ENCODE peak calls at places on chromosome 14, in nine cellular contexts. B, Y, E, T, O, U, G, H and R are unnamed samples.

GRCh38 chr14:101972126-101972785 is 7.9 kb downstream of the DYNC1H1 start:
- DNase-seq in B (peak; percentile 98), Y (peak; percentile 99), E (peak; percentile 100), T (no peak), O (no peak), U (peak; percentile 97), G (no peak), H (peak; percentile 96), R (no peak)

GRCh38 chr14:57760891-57761290 is 105.0 kb downstream of the SLC35F4 start:
- DNase-seq in B (no peak), Y (no peak), E (no peak), T (no peak), O (no peak), U (no peak), G (peak; percentile 25), H (no peak), R (no peak)

GRCh38 chr14:20332386-20332945 is 613 bp downstream of the CCNB1IP1 start:
- DNase-seq in B (peak; percentile 30), Y (no peak), E (peak; percentile 24), T (no peak), O (no peak), U (peak; percentile 4), G (no peak), H (peak; percentile 31), R (no peak)

GRCh38 chr14:100239200-100239839 is 376 bp downstream of the YY1 start:
- DNase-seq in B (no peak), Y (no peak), E (no peak), T (no peak), O (no peak), U (no peak), G (no peak), H (no peak), R (no peak)

GRCh38 chr14:77580964-77581505 is 35.4 kb downstream of the SPTLC2 start:
- DNase-seq in B (peak; percentile 34), Y (peak; percentile 64), E (peak; percentile 81), T (peak; percentile 22), O (no peak), U (peak; percentile 62), G (no peak), H (peak; percentile 71), R (no peak)

GRCh38 chr14:70398706-70399431 is 18.0 kb downstream of the SYNJ2BP start:
- DNase-seq in B (no peak), Y (no peak), E (no peak), T (no peak), O (no peak), U (no peak), G (no peak), H (no peak), R (no peak)

GRCh38 chr14:68977741-68978549 is 1.2 kb downstream of the ACTN1 start:
- DNase-seq in B (peak; percentile 90), Y (peak; percentile 84), E (peak; percentile 87), T (peak; percentile 44), O (no peak), U (peak; percentile 96), G (peak; percentile 43), H (peak; percentile 96), R (no peak)

GRCh38 chr14:99264691-99265090 is 7.3 kb downstream of the BCL11B start:
- DNase-seq in B (no peak), Y (no peak), E (no peak), T (no peak), O (no peak), U (no peak), G (no peak), H (no peak), R (no peak)

GRCh38 chr14:92973798-92974372 is 50.9 kb downstream of the CHGA start:
- DNase-seq in B (no peak), Y (no peak), E (no peak), T (no peak), O (no peak), U (peak; percentile 18), G (no peak), H (peak; percentile 36), R (no peak)

GRCh38 chr14:73757381-73757780 is 43.2 kb upstream of the PNMA1 start:
- DNase-seq in B (no peak), Y (no peak), E (no peak), T (no peak), O (no peak), U (no peak), G (no peak), H (no peak), R (no peak)

GRCh38 chr14:99729991-99730875 is 46.1 kb downstream of the CYP46A1 start:
- DNase-seq in B (peak; percentile 59), Y (no peak), E (no peak), T (peak; percentile 58), O (no peak), U (no peak), G (peak; percentile 83), H (peak; percentile 29), R (no peak)

GRCh38 chr14:35347323-35348043 is 55.3 kb downstream of the PSMA6 start:
- DNase-seq in B (no peak), Y (no peak), E (no peak), T (peak; percentile 69), O (no peak), U (no peak), G (no peak), H (no peak), R (no peak)

GRCh38 chr14:101758913-101759593 is 2.5 kb upstream of the PPP2R5C start:
- DNase-seq in B (no peak), Y (no peak), E (no peak), T (no peak), O (no peak), U (no peak), G (no peak), H (no peak), R (no peak)

GRCh38 chr14:30921305-30921704 is 46.9 kb downstream of the COCH start:
- DNase-seq in B (no peak), Y (peak; percentile 3), E (peak; percentile 71), T (no peak), O (no peak), U (no peak), G (no peak), H (no peak), R (no peak)

GRCh38 chr14:61527325-61528100 is 167.8 kb upstream of the HIF1A start:
- DNase-seq in B (peak; percentile 87), Y (peak; percentile 70), E (peak; percentile 95), T (no peak), O (no peak), U (peak; percentile 80), G (no peak), H (peak; percentile 92), R (no peak)

GRCh38 chr14:73887704-73888459 is 1.2 kb downstream of the ZNF410 start:
- DNase-seq in B (peak; percentile 20), Y (no peak), E (no peak), T (no peak), O (no peak), U (no peak), G (no peak), H (no peak), R (no peak)

GRCh38 chr14:100988011-100988410 is 84.5 kb upstream of the RTL1 start:
- DNase-seq in B (peak; percentile 80), Y (no peak), E (peak; percentile 60), T (no peak), O (no peak), U (peak; percentile 3), G (no peak), H (peak; percentile 19), R (no peak)

GRCh38 chr14:67167420-67168109 is 21.7 kb upstream of the GARIN2 start:
- DNase-seq in B (peak; percentile 67), Y (no peak), E (peak; percentile 36), T (no peak), O (no peak), U (peak; percentile 14), G (no peak), H (peak; percentile 65), R (no peak)

GRCh38 chr14:65356327-65356836 is 56.1 kb upstream of the FUT8 start:
- DNase-seq in B (peak; percentile 98), Y (peak; percentile 84), E (peak; percentile 61), T (no peak), O (no peak), U (peak; percentile 82), G (no peak), H (peak; percentile 99), R (no peak)

GRCh38 chr14:51666831-51667230 is 15.1 kb downstream of the FRMD6 start:
- DNase-seq in B (peak; percentile 38), Y (no peak), E (no peak), T (no peak), O (no peak), U (peak; percentile 37), G (no peak), H (peak; percentile 42), R (no peak)

GRCh38 chr14:23076785-23077408 is 18.0 kb downstream of the ACIN1 start:
- DNase-seq in B (peak; percentile 43), Y (no peak), E (no peak), T (no peak), O (no peak), U (peak; percentile 33), G (no peak), H (peak; percentile 34), R (no peak)

GRCh38 chr14:60760648-60761364 is 26.2 kb downstream of the MNAT1 start:
- DNase-seq in B (peak; percentile 73), Y (no peak), E (no peak), T (peak; percentile 85), O (no peak), U (no peak), G (no peak), H (peak; percentile 20), R (peak; percentile 66)

GRCh38 chr14:58808828-58809227 is 171.1 kb downstream of the DACT1 start:
- DNase-seq in B (peak; percentile 16), Y (no peak), E (peak; percentile 81), T (peak; percentile 73), O (no peak), U (peak; percentile 44), G (no peak), H (peak; percentile 84), R (peak; percentile 10)

GRCh38 chr14:103706551-103707328 is 8.5 kb downstream of the XRCC3 start:
- DNase-seq in B (no peak), Y (no peak), E (no peak), T (no peak), O (no peak), U (no peak), G (no peak), H (no peak), R (no peak)

GRCh38 chr14:76867536-76868452 is 41.6 kb downstream of the LRRC74A start:
- DNase-seq in B (no peak), Y (no peak), E (no peak), T (no peak), O (peak; percentile 52), U (no peak), G (no peak), H (no peak), R (no peak)

GRCh38 chr14:98957211-98958047 is 314.6 kb downstream of the BCL11B start:
- DNase-seq in B (no peak), Y (peak; percentile 56), E (peak; percentile 58), T (no peak), O (no peak), U (peak; percentile 84), G (no peak), H (peak; percentile 56), R (no peak)

GRCh38 chr14:75440733-75441474 is 13.1 kb downstream of the JDP2 start:
- DNase-seq in B (no peak), Y (peak; percentile 60), E (peak; percentile 94), T (no peak), O (no peak), U (no peak), G (no peak), H (no peak), R (no peak)

GRCh38 chr14:69263364-69263763 is 3.4 kb downstream of the GALNT16 start:
- DNase-seq in B (peak; percentile 24), Y (peak; percentile 98), E (peak; percentile 62), T (no peak), O (no peak), U (peak; percentile 84), G (no peak), H (peak; percentile 80), R (no peak)

GRCh38 chr14:33842299-33842698 is 108.6 kb downstream of the EGLN3 start:
- DNase-seq in B (peak; percentile 76), Y (no peak), E (peak; percentile 10), T (peak; percentile 63), O (no peak), U (no peak), G (no peak), H (peak; percentile 58), R (no peak)

GRCh38 chr14:67882973-67883372 is 63.4 kb downstream of the RAD51B start:
- DNase-seq in B (no peak), Y (no peak), E (no peak), T (no peak), O (no peak), U (no peak), G (no peak), H (no peak), R (no peak)

GRCh38 chr14:69873877-69874780 is 5.1 kb upstream of the SMOC1 start:
- DNase-seq in B (peak; percentile 38), Y (no peak), E (peak; percentile 87), T (no peak), O (no peak), U (peak; percentile 38), G (no peak), H (peak; percentile 8), R (no peak)